ENCODE peak calls at places on chromosomes 2 and 18, in nine cellular contexts. E is cerebellar cortex; S is stimulated activated CD8-positive, alpha-beta memory T cell treated with anti-CD3 and anti-CD28 coated beads, Interleukin-15, amount 100 ng/mL, for 48 hours; Q is head of caudate nucleus; F is NCI-H774; G is anterior cingulate cortex; V is HFF-Myc; D is frontal cortex; R is T-cell. M is an unnamed sample.

GRCh38 chr2:128834203-128834602 is 515.5 kb upstream of the HS6ST1 start:
- DNase-seq in V (no peak), R (no peak), F (no peak), Q (no peak), S (no peak), E (no peak), G (no peak), D (no peak), M (no peak)

GRCh38 chr18:55452123-55452611 is 135.8 kb downstream of the TCF4 start:
- DNase-seq in S (no peak), D (no peak), E (no peak), G (no peak), F (no peak), Q (no peak), R (no peak), V (no peak), M (no peak)

GRCh38 chr2:220276736-220277444 is 649.5 kb downstream of the SLC4A3 start:
- DNase-seq in Q (no peak), G (no peak), D (no peak), S (no peak), V (no peak), E (no peak), R (no peak), F (no peak), M (no peak)

GRCh38 chr2:41870257-41870570 is 177.6 kb upstream of the PKDCC start:
- DNase-seq in F (no peak), D (no peak), E (no peak), V (no peak), Q (no peak), G (no peak), R (no peak), S (no peak), M (no peak)

GRCh38 chr2:103809390-103809789 is 1044.5 kb upstream of the POU3F3 start:
- DNase-seq in S (no peak), D (no peak), V (no peak), R (no peak), Q (no peak), F (no peak), G (no peak), E (no peak), M (no peak)

GRCh38 chr2:100903534-100904258 is 83.8 kb downstream of the NPAS2 start:
- DNase-seq in R (no peak), V (peak; percentile 85), D (no peak), E (no peak), S (no peak), G (no peak), Q (no peak), F (no peak), M (no peak)

GRCh38 chr18:54240629-54241107 is 16.2 kb upstream of the MBD2 start:
- DNase-seq in D (no peak), Q (no peak), V (no peak), G (no peak), S (no peak), R (no peak), E (no peak), F (no peak), M (no peak)

GRCh38 chr2:30666307-30666874 is 140.9 kb downstream of the CAPN13 start:
- DNase-seq in Q (no peak), S (no peak), R (no peak), E (no peak), V (peak; percentile 95), F (no peak), G (no peak), D (no peak), M (peak; percentile 83)

GRCh38 chr18:13429884-13430510 is 211.4 kb downstream of the LDLRAD4 start:
- DNase-seq in G (no peak), Q (no peak), D (no peak), S (no peak), F (no peak), R (no peak), V (no peak), E (no peak), M (no peak)

GRCh38 chr18:70037453-70038061 is 89.9 kb upstream of the CD226 start:
- DNase-seq in Q (no peak), V (no peak), R (no peak), S (no peak), D (no peak), E (no peak), F (no peak), G (no peak), M (no peak)

GRCh38 chr2:212064318-212064717 is 474.3 kb downstream of the ERBB4 start:
- DNase-seq in S (no peak), Q (no peak), V (no peak), D (no peak), F (no peak), R (no peak), G (no peak), E (no peak), M (no peak)

GRCh38 chr18:8765692-8766463 is 60.5 kb downstream of the MTCL1 start:
- DNase-seq in G (no peak), F (no peak), D (no peak), E (no peak), V (no peak), S (no peak), R (no peak), Q (no peak), M (no peak)

GRCh38 chr2:159508140-159508539 is 108.2 kb downstream of the BAZ2B start:
- DNase-seq in V (no peak), E (no peak), G (no peak), Q (no peak), R (no peak), D (no peak), F (no peak), S (no peak), M (no peak)

GRCh38 chr2:238900511-238900910 is 52.6 kb downstream of the TWIST2 start:
- DNase-seq in D (no peak), G (no peak), R (no peak), E (no peak), F (no peak), S (no peak), Q (no peak), V (no peak), M (no peak)

GRCh38 chr2:71603851-71604708 is 150.7 kb downstream of the DYSF start:
- DNase-seq in V (no peak), S (no peak), R (no peak), D (no peak), Q (peak; percentile 32), E (no peak), F (no peak), G (no peak), M (no peak)

GRCh38 chr18:25672490-25672889 is 320.5 kb upstream of the ZNF521 start:
- DNase-seq in R (no peak), D (no peak), S (no peak), Q (no peak), G (no peak), V (no peak), F (no peak), E (no peak), M (peak; percentile 3)

GRCh38 chr18:11040823-11041712 is 108.3 kb downstream of the PIEZO2 start:
- DNase-seq in E (peak; percentile 19), Q (peak; percentile 64), R (peak; percentile 7), G (no peak), V (peak; percentile 14), S (no peak), F (no peak), D (peak; percentile 42), M (peak; percentile 52)

GRCh38 chr2:118878531-118879149 is 31.2 kb upstream of the EN1 start:
- DNase-seq in F (no peak), V (no peak), R (no peak), D (no peak), G (no peak), S (no peak), E (no peak), Q (no peak), M (no peak)

GRCh38 chr2:191230174-191230573 is 15.0 kb upstream of the MYO1B start:
- DNase-seq in R (no peak), Q (no peak), F (no peak), G (no peak), S (no peak), E (no peak), D (no peak), V (peak; percentile 79), M (peak; percentile 54)

GRCh38 chr2:3603536-3604206 is 8.8 kb downstream of the COLEC11 start:
- DNase-seq in G (no peak), R (no peak), F (no peak), D (no peak), Q (no peak), S (no peak), V (no peak), E (no peak), M (no peak)

GRCh38 chr2:229501051-229501794 is 213.1 kb downstream of the DNER start:
- DNase-seq in S (no peak), F (no peak), R (no peak), V (no peak), D (no peak), G (no peak), E (no peak), Q (no peak), M (no peak)

GRCh38 chr2:135942936-135943688 is 42.3 kb downstream of the DARS1 start:
- DNase-seq in Q (no peak), R (no peak), G (no peak), D (no peak), V (no peak), E (peak; percentile 72), F (no peak), S (no peak), M (no peak)

GRCh38 chr2:66667288-66667780 is 232.4 kb downstream of the MEIS1 start:
- DNase-seq in G (no peak), D (no peak), F (no peak), E (no peak), R (no peak), Q (no peak), S (no peak), V (no peak), M (no peak)

GRCh38 chr18:2002178-2002577 is 569.1 kb downstream of the METTL4 start:
- DNase-seq in D (no peak), S (no peak), R (no peak), F (no peak), G (no peak), V (no peak), E (no peak), Q (no peak), M (no peak)

GRCh38 chr2:118710481-118710880 is 137.0 kb downstream of the EN1 start:
- DNase-seq in R (no peak), V (no peak), E (no peak), G (no peak), F (no peak), S (no peak), Q (no peak), D (no peak), M (no peak)

GRCh38 chr2:45008296-45009129 is 739 bp downstream of the SIX2 start:
- DNase-seq in R (no peak), F (no peak), E (no peak), S (no peak), G (no peak), D (no peak), Q (no peak), V (no peak), M (no peak)